ENCODE peak calls at places on chromosomes 6 and 20, in ten cellular contexts. One of them, this sample, is unnamed.
A peak's percentile ranks its signal among the peaks of the same experiment; 100 is the strongest.

GRCh38 chr6:117167520-117168271 is 97.7 kb upstream of the VGLL2 start:
- DNase-seq in Caco-2: no peak
- DNase-seq in A549: no peak
- DNase-seq in neural progenitor cell: peak; percentile 4
- DNase-seq in ovary: no peak
- DNase-seq in colonic mucosa: no peak
- DNase-seq in mammary epithelial cell: peak; percentile 99
- DNase-seq in prostate gland: peak; percentile 37
- DNase-seq in GM12864: no peak
- DNase-seq in H1: no peak
- DNase-seq in this sample: peak; percentile 56

GRCh38 chr20:4341804-4342560 is 326.6 kb upstream of the RNF24 start:
- DNase-seq in neural progenitor cell: peak; percentile 10
- DNase-seq in prostate gland: no peak
- DNase-seq in GM12864: no peak
- DNase-seq in ovary: no peak
- DNase-seq in Caco-2: no peak
- DNase-seq in H1: no peak
- DNase-seq in colonic mucosa: no peak
- DNase-seq in A549: no peak
- DNase-seq in mammary epithelial cell: peak; percentile 83
- DNase-seq in this sample: peak; percentile 63

GRCh38 chr20:20076297-20077065 is 24.1 kb downstream of the CFAP61 start:
- DNase-seq in colonic mucosa: no peak
- DNase-seq in ovary: no peak
- DNase-seq in H1: no peak
- DNase-seq in GM12864: no peak
- DNase-seq in mammary epithelial cell: peak; percentile 26
- DNase-seq in neural progenitor cell: no peak
- DNase-seq in prostate gland: no peak
- DNase-seq in Caco-2: no peak
- DNase-seq in A549: no peak
- DNase-seq in this sample: no peak

GRCh38 chr6:86937219-86938079 is at the start of gene HTR1E:
- DNase-seq in Caco-2: peak; percentile 59
- DNase-seq in prostate gland: peak; percentile 9
- DNase-seq in neural progenitor cell: peak; percentile 70
- DNase-seq in A549: peak; percentile 15
- DNase-seq in ovary: peak; percentile 63
- DNase-seq in GM12864: no peak
- DNase-seq in H1: peak; percentile 90
- DNase-seq in mammary epithelial cell: peak; percentile 23
- DNase-seq in colonic mucosa: no peak
- DNase-seq in this sample: no peak

GRCh38 chr6:29602564-29603361 is 17.8 kb downstream of the OR2H2 start:
- DNase-seq in A549: peak; percentile 20
- DNase-seq in neural progenitor cell: peak; percentile 85
- DNase-seq in GM12864: no peak
- DNase-seq in colonic mucosa: no peak
- DNase-seq in Caco-2: peak; percentile 43
- DNase-seq in prostate gland: no peak
- DNase-seq in ovary: no peak
- DNase-seq in H1: peak; percentile 63
- DNase-seq in mammary epithelial cell: no peak
- DNase-seq in this sample: no peak

GRCh38 chr6:2403546-2403945 is 158.1 kb upstream of the GMDS start:
- DNase-seq in A549: no peak
- DNase-seq in Caco-2: no peak
- DNase-seq in H1: no peak
- DNase-seq in mammary epithelial cell: no peak
- DNase-seq in ovary: no peak
- DNase-seq in GM12864: no peak
- DNase-seq in prostate gland: no peak
- DNase-seq in colonic mucosa: peak; percentile 69
- DNase-seq in neural progenitor cell: no peak
- DNase-seq in this sample: no peak

GRCh38 chr6:139763468-139764214 is 389.2 kb upstream of the CITED2 start:
- DNase-seq in mammary epithelial cell: no peak
- DNase-seq in Caco-2: no peak
- DNase-seq in A549: no peak
- DNase-seq in H1: no peak
- DNase-seq in GM12864: no peak
- DNase-seq in prostate gland: no peak
- DNase-seq in ovary: no peak
- DNase-seq in colonic mucosa: no peak
- DNase-seq in neural progenitor cell: no peak
- DNase-seq in this sample: no peak

GRCh38 chr20:48710341-48711043 is 117.3 kb downstream of the PREX1 start:
- DNase-seq in Caco-2: no peak
- DNase-seq in neural progenitor cell: no peak
- DNase-seq in H1: no peak
- DNase-seq in colonic mucosa: no peak
- DNase-seq in ovary: no peak
- DNase-seq in prostate gland: no peak
- DNase-seq in A549: no peak
- DNase-seq in GM12864: no peak
- DNase-seq in mammary epithelial cell: no peak
- DNase-seq in this sample: no peak

GRCh38 chr6:31048090-31048489 is 37.8 kb downstream of the MUC22 start:
- DNase-seq in GM12864: no peak
- DNase-seq in H1: no peak
- DNase-seq in ovary: no peak
- DNase-seq in neural progenitor cell: no peak
- DNase-seq in mammary epithelial cell: no peak
- DNase-seq in Caco-2: no peak
- DNase-seq in colonic mucosa: no peak
- DNase-seq in A549: no peak
- DNase-seq in prostate gland: no peak
- DNase-seq in this sample: no peak

GRCh38 chr6:72865467-72865866 is 243.6 kb downstream of the KCNQ5 start:
- DNase-seq in GM12864: no peak
- DNase-seq in mammary epithelial cell: peak; percentile 52
- DNase-seq in Caco-2: no peak
- DNase-seq in ovary: no peak
- DNase-seq in H1: no peak
- DNase-seq in prostate gland: no peak
- DNase-seq in colonic mucosa: no peak
- DNase-seq in neural progenitor cell: no peak
- DNase-seq in A549: no peak
- DNase-seq in this sample: no peak

GRCh38 chr6:87925373-87926060 is 122.1 kb upstream of the SPACA1 start:
- DNase-seq in Caco-2: no peak
- DNase-seq in ovary: no peak
- DNase-seq in H1: no peak
- DNase-seq in prostate gland: no peak
- DNase-seq in GM12864: peak; percentile 60
- DNase-seq in neural progenitor cell: no peak
- DNase-seq in colonic mucosa: peak; percentile 23
- DNase-seq in mammary epithelial cell: no peak
- DNase-seq in A549: no peak
- DNase-seq in this sample: no peak

GRCh38 chr20:62364911-62365736 is 2.0 kb downstream of the LAMA5 start:
- DNase-seq in prostate gland: no peak
- DNase-seq in ovary: no peak
- DNase-seq in colonic mucosa: no peak
- DNase-seq in A549: no peak
- DNase-seq in GM12864: no peak
- DNase-seq in Caco-2: no peak
- DNase-seq in neural progenitor cell: no peak
- DNase-seq in mammary epithelial cell: no peak
- DNase-seq in H1: peak; percentile 45
- DNase-seq in this sample: no peak

DNA sequence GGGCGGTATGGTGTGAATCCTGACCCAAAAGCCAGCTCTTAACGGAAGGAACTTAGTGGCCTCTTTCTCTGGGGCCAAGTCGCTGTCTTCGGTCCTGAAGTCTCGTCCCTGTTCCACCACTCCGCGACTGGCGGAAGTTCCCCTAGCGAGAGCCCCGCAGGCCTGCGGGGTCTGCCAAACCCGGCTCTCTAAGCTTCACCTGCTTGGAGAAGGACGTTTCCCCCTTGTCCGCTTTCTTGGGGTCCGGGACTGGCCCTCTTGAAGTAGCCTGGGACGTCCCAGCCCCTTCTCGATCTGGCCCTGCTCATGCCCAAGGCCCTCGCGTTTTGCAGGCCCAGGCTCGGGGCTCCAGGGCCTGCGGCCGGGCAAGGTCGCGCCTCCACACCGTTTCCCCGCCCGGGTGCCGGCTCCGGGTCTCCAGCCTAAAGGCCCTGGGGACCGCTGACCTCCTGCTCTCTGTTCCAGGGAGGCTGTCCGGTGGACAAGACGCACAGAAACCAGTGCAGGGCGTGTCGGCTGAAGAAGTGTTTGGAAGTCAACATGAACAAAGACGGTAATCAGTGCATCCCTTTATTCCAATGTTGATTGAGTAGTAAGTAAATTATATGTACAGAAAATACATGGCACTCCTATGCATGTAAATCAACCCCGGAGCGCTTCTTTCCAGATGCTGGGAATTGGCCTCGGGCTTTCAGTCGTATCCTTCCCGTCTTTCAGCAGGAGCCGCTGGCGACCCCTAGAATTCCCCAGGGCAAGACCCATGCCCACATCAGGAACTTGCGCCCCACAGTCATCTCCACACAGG is 8.8 kb downstream of the NR2E1 start:
- DNase-seq in ovary: no peak
- DNase-seq in neural progenitor cell: peak; percentile 91
- DNase-seq in colonic mucosa: no peak
- DNase-seq in Caco-2: no peak
- DNase-seq in mammary epithelial cell: no peak
- DNase-seq in GM12864: no peak
- DNase-seq in A549: no peak
- DNase-seq in prostate gland: no peak
- DNase-seq in H1: peak; percentile 82
- DNase-seq in this sample: no peak
- H3K4me3 ChIP-seq in ovary: no peak overlapping the region
- H3K4me3 ChIP-seq in neural progenitor cell: no peak overlapping the region
- H3K4me3 ChIP-seq in colonic mucosa: no peak overlapping the region
- H3K4me3 ChIP-seq in Caco-2: no peak overlapping the region
- H3K4me3 ChIP-seq in mammary epithelial cell: no peak overlapping the region
- H3K4me3 ChIP-seq in GM12864: no peak overlapping the region
- H3K4me3 ChIP-seq in A549: no peak overlapping the region
- H3K4me3 ChIP-seq in prostate gland: no peak overlapping the region
- H3K4me3 ChIP-seq in H1: no peak overlapping the region
- H3K4me3 ChIP-seq in this sample: no peak overlapping the region

GRCh38 chr20:31517373-31517772 is 3.1 kb downstream of the HM13 start:
- DNase-seq in prostate gland: peak; percentile 37
- DNase-seq in GM12864: no peak
- DNase-seq in A549: peak; percentile 69
- DNase-seq in neural progenitor cell: peak; percentile 49
- DNase-seq in H1: peak; percentile 60
- DNase-seq in ovary: no peak
- DNase-seq in colonic mucosa: peak; percentile 68
- DNase-seq in Caco-2: peak; percentile 79
- DNase-seq in mammary epithelial cell: peak; percentile 54
- DNase-seq in this sample: peak; percentile 28
- TF ChIP-seq CTCF in prostate gland: peak; percentile 30
- TF ChIP-seq CTCF in GM12864: no peak
- TF ChIP-seq CTCF in A549: peak; percentile 32
- TF ChIP-seq CTCF in neural progenitor cell: peak; percentile 28
- TF ChIP-seq CTCF in H1: peak; percentile 54
- TF ChIP-seq CTCF in ovary: no peak
- TF ChIP-seq CTCF in colonic mucosa: no peak
- TF ChIP-seq CTCF in Caco-2: peak; percentile 41
- TF ChIP-seq CTCF in mammary epithelial cell: peak; percentile 19
- TF ChIP-seq CTCF in this sample: peak; percentile 45

GRCh38 chr6:118203421-118204000 is 296.4 kb downstream of the SLC35F1 start:
- DNase-seq in GM12864: no peak
- DNase-seq in ovary: no peak
- DNase-seq in colonic mucosa: no peak
- DNase-seq in H1: no peak
- DNase-seq in Caco-2: no peak
- DNase-seq in mammary epithelial cell: no peak
- DNase-seq in A549: no peak
- DNase-seq in prostate gland: no peak
- DNase-seq in neural progenitor cell: no peak
- DNase-seq in this sample: no peak
- H3K4me3 ChIP-seq in GM12864: no peak overlapping the region
- H3K4me3 ChIP-seq in ovary: no peak overlapping the region
- H3K4me3 ChIP-seq in colonic mucosa: no peak overlapping the region
- H3K4me3 ChIP-seq in H1: no peak overlapping the region
- H3K4me3 ChIP-seq in Caco-2: no peak overlapping the region
- H3K4me3 ChIP-seq in mammary epithelial cell: no peak overlapping the region
- H3K4me3 ChIP-seq in A549: no peak overlapping the region
- H3K4me3 ChIP-seq in prostate gland: no peak overlapping the region
- H3K4me3 ChIP-seq in neural progenitor cell: no peak overlapping the region
- H3K4me3 ChIP-seq in this sample: no peak overlapping the region

GRCh38 chr6:155335265-155335664 is 21.0 kb upstream of the TFB1M start:
- DNase-seq in A549: no peak
- DNase-seq in mammary epithelial cell: no peak
- DNase-seq in H1: no peak
- DNase-seq in GM12864: no peak
- DNase-seq in Caco-2: no peak
- DNase-seq in ovary: no peak
- DNase-seq in neural progenitor cell: no peak
- DNase-seq in prostate gland: no peak
- DNase-seq in colonic mucosa: no peak
- DNase-seq in this sample: no peak

GRCh38 chr6:155341130-155341828 is 27.0 kb upstream of the TFB1M start:
- DNase-seq in colonic mucosa: no peak
- DNase-seq in ovary: no peak
- DNase-seq in prostate gland: no peak
- DNase-seq in neural progenitor cell: no peak
- DNase-seq in H1: no peak
- DNase-seq in A549: no peak
- DNase-seq in Caco-2: no peak
- DNase-seq in GM12864: no peak
- DNase-seq in mammary epithelial cell: peak; percentile 89
- DNase-seq in this sample: no peak

GRCh38 chr6:155344341-155345006 is 30.2 kb upstream of the TFB1M start:
- DNase-seq in prostate gland: no peak
- DNase-seq in neural progenitor cell: no peak
- DNase-seq in GM12864: no peak
- DNase-seq in mammary epithelial cell: no peak
- DNase-seq in Caco-2: no peak
- DNase-seq in A549: no peak
- DNase-seq in colonic mucosa: no peak
- DNase-seq in H1: no peak
- DNase-seq in ovary: no peak
- DNase-seq in this sample: no peak

DNA sequence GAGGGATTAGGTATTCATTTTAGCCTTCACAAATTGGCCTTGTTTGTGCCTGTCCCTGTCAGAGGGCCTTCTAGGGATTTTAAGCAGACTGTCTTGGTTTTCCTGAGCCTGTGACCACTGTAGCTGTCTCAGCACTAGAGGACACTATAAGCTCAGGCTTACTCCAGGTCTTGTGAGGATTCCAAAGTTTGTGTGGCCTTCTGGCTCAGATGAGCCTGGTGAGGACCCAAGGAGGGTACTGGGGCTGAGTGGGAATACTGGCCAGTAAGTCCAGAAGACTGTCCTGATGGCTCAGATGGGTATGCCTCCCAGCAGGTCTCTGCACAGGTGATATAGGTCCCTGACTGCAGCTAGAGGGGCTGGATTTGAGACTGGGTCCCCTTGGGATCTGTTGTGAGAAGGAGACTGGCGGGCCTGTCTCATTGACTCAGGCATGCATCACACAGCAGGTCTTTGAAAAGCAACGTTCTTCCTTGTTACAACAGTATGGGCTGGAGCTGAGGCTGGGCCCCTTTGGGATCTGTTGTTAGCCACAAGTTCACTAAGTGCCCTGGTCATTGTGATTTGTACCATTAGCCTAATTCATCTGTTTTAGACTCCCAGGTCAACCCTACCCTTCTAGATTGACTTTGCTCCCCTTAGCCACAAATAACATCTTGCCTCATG is 26.3 kb upstream of the TFB1M start:
- DNase-seq in neural progenitor cell: peak; percentile 61
- DNase-seq in A549: no peak
- DNase-seq in H1: no peak
- DNase-seq in GM12864: no peak
- DNase-seq in prostate gland: no peak
- DNase-seq in Caco-2: no peak
- DNase-seq in mammary epithelial cell: peak; percentile 56
- DNase-seq in colonic mucosa: no peak
- DNase-seq in ovary: no peak
- DNase-seq in this sample: no peak
- TF ChIP-seq CTCF in neural progenitor cell: peak; percentile 65
- TF ChIP-seq CTCF in A549: no peak
- TF ChIP-seq CTCF in H1: peak; percentile 72
- TF ChIP-seq CTCF in GM12864: peak; percentile 56
- TF ChIP-seq CTCF in prostate gland: no peak
- TF ChIP-seq CTCF in Caco-2: no peak
- TF ChIP-seq CTCF in mammary epithelial cell: peak; percentile 38
- TF ChIP-seq CTCF in colonic mucosa: no peak
- TF ChIP-seq CTCF in ovary: no peak
- TF ChIP-seq CTCF in this sample: peak; percentile 13